ENCODE peak calls at places on chromosomes 7 and 10, in ten cellular contexts. One of them, this sample, is unnamed. For H3K4me1, the result is how much of the 10 kb centered on the place peaks cover.

GRCh38 chr10:66398653-66399052 is 527.2 kb upstream of the LRRTM3 start:
- DNase-seq in transverse colon: no peak
- DNase-seq in gastrocnemius medialis: no peak
- DNase-seq in ovary: no peak
- DNase-seq in IMR-90: no peak
- DNase-seq in A549: no peak
- DNase-seq in suprapubic skin: no peak
- DNase-seq in breast epithelium: no peak
- DNase-seq in body of pancreas: no peak
- DNase-seq in right lobe of liver: no peak
- DNase-seq in this sample: no peak

GRCh38 chr7:56045796-56046195 is 5.4 kb downstream of the PSPH start:
- DNase-seq in transverse colon: no peak
- DNase-seq in gastrocnemius medialis: no peak
- DNase-seq in ovary: no peak
- DNase-seq in IMR-90: no peak
- DNase-seq in A549: no peak
- DNase-seq in suprapubic skin: no peak
- DNase-seq in breast epithelium: no peak
- DNase-seq in body of pancreas: no peak
- DNase-seq in right lobe of liver: peak
- DNase-seq in this sample: no peak

GRCh38 chr10:56911906-56912480 is 550.9 kb upstream of the ZWINT start:
- DNase-seq in transverse colon: no peak
- DNase-seq in gastrocnemius medialis: no peak
- DNase-seq in ovary: no peak
- DNase-seq in IMR-90: no peak
- DNase-seq in A549: no peak
- DNase-seq in suprapubic skin: no peak
- DNase-seq in breast epithelium: no peak
- DNase-seq in body of pancreas: no peak
- DNase-seq in right lobe of liver: no peak
- DNase-seq in this sample: no peak

GRCh38 chr7:19290066-19290465 is 144.8 kb upstream of the FERD3L start:
- DNase-seq in transverse colon: no peak
- DNase-seq in gastrocnemius medialis: no peak
- DNase-seq in ovary: no peak
- DNase-seq in IMR-90: no peak
- DNase-seq in A549: no peak
- DNase-seq in suprapubic skin: no peak
- DNase-seq in breast epithelium: no peak
- DNase-seq in body of pancreas: no peak
- DNase-seq in right lobe of liver: no peak
- DNase-seq in this sample: no peak

GRCh38 chr10:56547163-56547562 is 186.1 kb upstream of the ZWINT start:
- DNase-seq in transverse colon: no peak
- DNase-seq in gastrocnemius medialis: no peak
- DNase-seq in ovary: no peak
- DNase-seq in IMR-90: no peak
- DNase-seq in A549: no peak
- DNase-seq in suprapubic skin: no peak
- DNase-seq in breast epithelium: no peak
- DNase-seq in body of pancreas: peak
- DNase-seq in right lobe of liver: no peak
- DNase-seq in this sample: no peak

GRCh38 chr10:3785849-3786290 is 861 bp upstream of the KLF6 start:
- DNase-seq in transverse colon: peak
- DNase-seq in gastrocnemius medialis: no peak
- DNase-seq in ovary: peak
- DNase-seq in IMR-90: peak
- DNase-seq in A549: peak
- DNase-seq in suprapubic skin: no peak
- DNase-seq in breast epithelium: no peak
- DNase-seq in body of pancreas: no peak
- DNase-seq in right lobe of liver: peak
- DNase-seq in this sample: peak

GRCh38 chr7:66400400-66400799 is 195.3 kb downstream of the TPST1 start:
- DNase-seq in transverse colon: no peak
- DNase-seq in gastrocnemius medialis: no peak
- DNase-seq in ovary: no peak
- DNase-seq in IMR-90: no peak
- DNase-seq in A549: no peak
- DNase-seq in suprapubic skin: no peak
- DNase-seq in breast epithelium: no peak
- DNase-seq in body of pancreas: no peak
- DNase-seq in right lobe of liver: peak
- DNase-seq in this sample: no peak

GRCh38 chr7:8389898-8390642 is 43.3 kb upstream of the NXPH1 start:
- DNase-seq in transverse colon: no peak
- DNase-seq in gastrocnemius medialis: no peak
- DNase-seq in ovary: no peak
- DNase-seq in IMR-90: no peak
- DNase-seq in A549: peak
- DNase-seq in suprapubic skin: no peak
- DNase-seq in breast epithelium: no peak
- DNase-seq in body of pancreas: peak
- DNase-seq in right lobe of liver: no peak
- DNase-seq in this sample: no peak

GRCh38 chr10:97754726-97755125 is 17.1 kb downstream of the SFRP5 start:
- DNase-seq in transverse colon: no peak
- DNase-seq in gastrocnemius medialis: no peak
- DNase-seq in ovary: no peak
- DNase-seq in IMR-90: no peak
- DNase-seq in A549: no peak
- DNase-seq in suprapubic skin: no peak
- DNase-seq in breast epithelium: no peak
- DNase-seq in body of pancreas: no peak
- DNase-seq in right lobe of liver: no peak
- DNase-seq in this sample: no peak

GRCh38 chr10:9613338-9613737 is 1404.3 kb upstream of the CELF2 start:
- DNase-seq in transverse colon: no peak
- DNase-seq in gastrocnemius medialis: no peak
- DNase-seq in ovary: no peak
- DNase-seq in IMR-90: peak
- DNase-seq in A549: no peak
- DNase-seq in suprapubic skin: no peak
- DNase-seq in breast epithelium: no peak
- DNase-seq in body of pancreas: no peak
- DNase-seq in right lobe of liver: no peak
- DNase-seq in this sample: no peak

GRCh38 chr10:64110079-64110478 is 588.9 kb downstream of the REEP3 start:
- DNase-seq in transverse colon: no peak
- DNase-seq in gastrocnemius medialis: no peak
- DNase-seq in ovary: no peak
- DNase-seq in IMR-90: no peak
- DNase-seq in A549: no peak
- DNase-seq in suprapubic skin: no peak
- DNase-seq in breast epithelium: no peak
- DNase-seq in body of pancreas: no peak
- DNase-seq in right lobe of liver: no peak
- DNase-seq in this sample: no peak

GRCh38 chr7:41481353-41481752 is 221.5 kb downstream of the INHBA start:
- DNase-seq in transverse colon: no peak
- DNase-seq in gastrocnemius medialis: no peak
- DNase-seq in ovary: no peak
- DNase-seq in IMR-90: peak
- DNase-seq in A549: no peak
- DNase-seq in suprapubic skin: no peak
- DNase-seq in breast epithelium: no peak
- DNase-seq in body of pancreas: no peak
- DNase-seq in right lobe of liver: no peak
- DNase-seq in this sample: no peak

GRCh38 chr10:91700273-91700672 is 67.4 kb upstream of the PPP1R3C start:
- DNase-seq in transverse colon: no peak
- DNase-seq in gastrocnemius medialis: no peak
- DNase-seq in ovary: no peak
- DNase-seq in IMR-90: no peak
- DNase-seq in A549: no peak
- DNase-seq in suprapubic skin: no peak
- DNase-seq in breast epithelium: no peak
- DNase-seq in body of pancreas: no peak
- DNase-seq in right lobe of liver: peak
- DNase-seq in this sample: no peak

GRCh38 chr10:125230251-125230650 is 69.9 kb upstream of the CTBP2 start:
- DNase-seq in transverse colon: no peak
- DNase-seq in gastrocnemius medialis: no peak
- DNase-seq in ovary: no peak
- DNase-seq in IMR-90: peak
- DNase-seq in A549: no peak
- DNase-seq in suprapubic skin: no peak
- DNase-seq in breast epithelium: no peak
- DNase-seq in body of pancreas: no peak
- DNase-seq in right lobe of liver: no peak
- DNase-seq in this sample: no peak

GRCh38 chr10:125235093-125236069 is 75.0 kb upstream of the CTBP2 start:
- DNase-seq in transverse colon: no peak
- DNase-seq in gastrocnemius medialis: no peak
- DNase-seq in ovary: no peak
- DNase-seq in IMR-90: no peak
- DNase-seq in A549: no peak
- DNase-seq in suprapubic skin: no peak
- DNase-seq in breast epithelium: no peak
- DNase-seq in body of pancreas: no peak
- DNase-seq in right lobe of liver: no peak
- DNase-seq in this sample: no peak

GRCh38 chr10:125231116-125231812 is 70.9 kb upstream of the CTBP2 start:
- DNase-seq in transverse colon: no peak
- DNase-seq in gastrocnemius medialis: peak
- DNase-seq in ovary: no peak
- DNase-seq in IMR-90: peak
- DNase-seq in A549: peak
- DNase-seq in suprapubic skin: no peak
- DNase-seq in breast epithelium: no peak
- DNase-seq in body of pancreas: no peak
- DNase-seq in right lobe of liver: no peak
- DNase-seq in this sample: peak

GRCh38 chr10:125232841-125233240 is 72.5 kb upstream of the CTBP2 start:
- DNase-seq in transverse colon: no peak
- DNase-seq in gastrocnemius medialis: no peak
- DNase-seq in ovary: no peak
- DNase-seq in IMR-90: peak
- DNase-seq in A549: peak
- DNase-seq in suprapubic skin: no peak
- DNase-seq in breast epithelium: no peak
- DNase-seq in body of pancreas: no peak
- DNase-seq in right lobe of liver: no peak
- DNase-seq in this sample: no peak

GRCh38 chr10:125231813-125232475 is 71.6 kb upstream of the CTBP2 start:
- DNase-seq in transverse colon: no peak
- DNase-seq in gastrocnemius medialis: no peak
- DNase-seq in ovary: no peak
- DNase-seq in IMR-90: no peak
- DNase-seq in A549: peak
- DNase-seq in suprapubic skin: no peak
- DNase-seq in breast epithelium: no peak
- DNase-seq in body of pancreas: no peak
- DNase-seq in right lobe of liver: no peak
- DNase-seq in this sample: no peak
- H3K4me3 ChIP-seq in transverse colon: no peak
- H3K4me3 ChIP-seq in gastrocnemius medialis: no peak
- H3K4me3 ChIP-seq in ovary: no peak
- H3K4me3 ChIP-seq in IMR-90: no peak
- H3K4me3 ChIP-seq in A549: peak
- H3K4me3 ChIP-seq in suprapubic skin: no peak
- H3K4me3 ChIP-seq in breast epithelium: no peak
- H3K4me3 ChIP-seq in body of pancreas: no peak
- H3K4me3 ChIP-seq in right lobe of liver: no peak
- H3K4me3 ChIP-seq in this sample: no peak

GRCh38 chr7:24713039-24713793 is 44.0 kb downstream of the GSDME start:
- DNase-seq in transverse colon: no peak
- DNase-seq in gastrocnemius medialis: no peak
- DNase-seq in ovary: no peak
- DNase-seq in IMR-90: no peak
- DNase-seq in A549: no peak
- DNase-seq in suprapubic skin: no peak
- DNase-seq in breast epithelium: no peak
- DNase-seq in body of pancreas: no peak
- DNase-seq in right lobe of liver: no peak
- DNase-seq in this sample: no peak
- TF ChIP-seq POLR2A in transverse colon: no peak
- TF ChIP-seq POLR2A in gastrocnemius medialis: no peak
- TF ChIP-seq POLR2A in ovary: no peak
- TF ChIP-seq POLR2A in IMR-90: no peak
- TF ChIP-seq POLR2A in A549: no peak
- TF ChIP-seq POLR2A in suprapubic skin: no peak
- TF ChIP-seq POLR2A in breast epithelium: no peak
- TF ChIP-seq POLR2A in body of pancreas: no peak
- TF ChIP-seq POLR2A in right lobe of liver: no peak
- TF ChIP-seq POLR2A in this sample: no peak

GRCh38 chr7:2802504-2803341 is 41.4 kb downstream of the GNA12 start:
- DNase-seq in transverse colon: no peak
- DNase-seq in gastrocnemius medialis: no peak
- DNase-seq in ovary: peak
- DNase-seq in IMR-90: peak
- DNase-seq in A549: peak
- DNase-seq in suprapubic skin: no peak
- DNase-seq in breast epithelium: no peak
- DNase-seq in body of pancreas: no peak
- DNase-seq in right lobe of liver: peak
- DNase-seq in this sample: no peak
- H3K4me1 ChIP-seq in transverse colon: under half
- H3K4me1 ChIP-seq in gastrocnemius medialis: under half
- H3K4me1 ChIP-seq in ovary: under half
- H3K4me1 ChIP-seq in IMR-90: under half
- H3K4me1 ChIP-seq in A549: under half
- H3K4me1 ChIP-seq in suprapubic skin: under half
- H3K4me1 ChIP-seq in breast epithelium: under half
- H3K4me1 ChIP-seq in body of pancreas: under half
- H3K4me1 ChIP-seq in right lobe of liver: under half
- H3K4me1 ChIP-seq in this sample: under half

GRCh38 chr10:72792288-72792687 is 100.3 kb downstream of the MCU start:
- DNase-seq in transverse colon: no peak
- DNase-seq in gastrocnemius medialis: no peak
- DNase-seq in ovary: no peak
- DNase-seq in IMR-90: peak
- DNase-seq in A549: no peak
- DNase-seq in suprapubic skin: no peak
- DNase-seq in breast epithelium: no peak
- DNase-seq in body of pancreas: no peak
- DNase-seq in right lobe of liver: no peak
- DNase-seq in this sample: no peak
- H3K4me3 ChIP-seq in transverse colon: no peak
- H3K4me3 ChIP-seq in gastrocnemius medialis: no peak
- H3K4me3 ChIP-seq in ovary: no peak
- H3K4me3 ChIP-seq in IMR-90: no peak
- H3K4me3 ChIP-seq in A549: no peak
- H3K4me3 ChIP-seq in suprapubic skin: no peak
- H3K4me3 ChIP-seq in breast epithelium: no peak
- H3K4me3 ChIP-seq in body of pancreas: no peak
- H3K4me3 ChIP-seq in right lobe of liver: no peak
- H3K4me3 ChIP-seq in this sample: no peak